ENCODE peak calls at places on chromosomes 13 and 19, in five cellular contexts. M is H9, K is neuronal stem cell, R is H1, I is IMR-90. X is an unnamed sample.

GRCh38 chr13:114047358-114047881 is 73.5 kb upstream of the C13orf46 start:
- DNase-seq in M (no peak), K (no peak), R (no peak), I (peak), X (no peak)

GRCh38 chr19:6739884-6740588 is 556 bp downstream of the TRIP10 start:
- DNase-seq in M (peak), K (no peak), R (no peak), I (no peak), X (peak)

GRCh38 chr13:46598820-46599180 is 45.8 kb downstream of the LRCH1 start:
- DNase-seq in M (no peak), K (no peak), R (no peak), I (no peak), X (no peak)

GRCh38 chr13:41019578-41020347 is 647 bp upstream of the ELF1 start:
- DNase-seq in M (no peak), K (no peak), R (no peak), I (no peak), X (no peak)

GRCh38 chr13:78784017-78784745 is 125.2 kb upstream of the OBI1 start:
- DNase-seq in M (no peak), K (no peak), R (no peak), I (no peak), X (no peak)

GRCh38 chr19:16627194-16627927 is 643 bp downstream of the MED26 start:
- DNase-seq in M (no peak), K (peak), R (no peak), I (no peak), X (no peak)

GRCh38 chr13:103188688-103189326 is 122.6 kb upstream of the SLC10A2 start:
- DNase-seq in M (no peak), K (no peak), R (no peak), I (no peak), X (peak)

GRCh38 chr13:99144306-99144705 is 56.3 kb upstream of the UBAC2 start:
- DNase-seq in M (no peak), K (no peak), R (no peak), I (no peak), X (no peak)

GRCh38 chr13:48749144-48749543 is 95.4 kb downstream of the CYSLTR2 start:
- DNase-seq in M (no peak), K (no peak), R (no peak), I (peak), X (no peak)

GRCh38 chr13:24386816-24387708 is 77.7 kb downstream of the C1QTNF9 start:
- DNase-seq in M (no peak), K (no peak), R (no peak), I (no peak), X (no peak)

GRCh38 chr13:44331446-44331845 is 42.2 kb upstream of the SERP2 start:
- DNase-seq in M (no peak), K (no peak), R (no peak), I (no peak), X (no peak)

GRCh38 chr19:45917421-45918091 is 3.0 kb upstream of the NANOS2 start:
- DNase-seq in M (no peak), K (no peak), R (no peak), I (no peak), X (no peak)

GRCh38 chr19:20423381-20424207 is 142.0 kb downstream of the ZNF737 start:
- DNase-seq in M (peak), K (peak), R (no peak), I (peak), X (peak)

GRCh38 chr13:99687728-99688397 is 186.6 kb downstream of the TM9SF2 start:
- DNase-seq in M (peak), K (peak), R (peak), I (no peak), X (no peak)

GRCh38 chr13:30466841-30467252 is 1.1 kb upstream of the HMGB1 start:
- DNase-seq in M (no peak), K (no peak), R (no peak), I (peak), X (no peak)

GRCh38 chr19:33688657-33688992 is 66.9 kb downstream of the CHST8 start:
- DNase-seq in M (no peak), K (no peak), R (no peak), I (no peak), X (no peak)

GRCh38 chr13:77492982-77493381 is 42.5 kb upstream of the SCEL start:
- DNase-seq in M (no peak), K (no peak), R (no peak), I (no peak), X (peak)

GRCh38 chr13:29922896-29923295 is 72.5 kb upstream of the UBL3 start:
- DNase-seq in M (no peak), K (no peak), R (no peak), I (peak), X (no peak)

GRCh38 chr19:896434-896833 is 3.1 kb downstream of the RNU6-9 start:
- DNase-seq in M (no peak), K (no peak), R (no peak), I (no peak), X (no peak)

GRCh38 chr13:44746690-44747089 is 170.6 kb upstream of the TSC22D1 start:
- DNase-seq in M (no peak), K (no peak), R (no peak), I (peak), X (no peak)

GRCh38 chr19:38032151-38032550 is 125.1 kb downstream of the SIPA1L3 start:
- DNase-seq in M (no peak), K (no peak), R (no peak), I (peak), X (peak)

GRCh38 chr19:2081873-2082810 is 14.0 kb downstream of the MOB3A start:
- DNase-seq in M (no peak), K (no peak), R (no peak), I (no peak), X (no peak)

GRCh38 chr19:19185853-19186728 is 5.9 kb downstream of the BORCS8 start:
- DNase-seq in M (peak), K (peak), R (peak), I (peak), X (peak)

GRCh38 chr13:87122551-87122950 is 548.6 kb upstream of the SLITRK5 start:
- DNase-seq in M (no peak), K (no peak), R (no peak), I (peak), X (no peak)

GRCh38 chr13:43300817-43301216 is 277.4 kb downstream of the DNAJC15 start:
- DNase-seq in M (no peak), K (no peak), R (no peak), I (peak), X (no peak)

GRCh38 chr13:106159295-106160195 is 375.9 kb downstream of the EFNB2 start:
- DNase-seq in M (peak), K (no peak), R (no peak), I (no peak), X (peak)

GRCh38 chr13:59880468-59880867 is 283.3 kb downstream of the DIAPH3 start:
- DNase-seq in M (no peak), K (no peak), R (no peak), I (peak), X (no peak)

GRCh38 chr13:74794582-74794981 is 660.4 kb upstream of the KLF12 start:
- DNase-seq in M (no peak), K (no peak), R (no peak), I (no peak), X (no peak)

GRCh38 chr13:80718970-80719369 is 378.0 kb upstream of the SPRY2 start:
- DNase-seq in M (no peak), K (no peak), R (no peak), I (no peak), X (no peak)

GRCh38 chr13:42086582-42086981 is 38.1 kb downstream of the DGKH start:
- DNase-seq in M (no peak), K (no peak), R (no peak), I (no peak), X (no peak)

GRCh38 chr19:5622465-5623396 is at the start of the genes SAFB and SAFB2:
- DNase-seq in M (peak), K (peak), R (peak), I (peak), X (peak)
- H2BK5ac ChIP-seq in M (peak), K (peak), R (peak), I (peak), X (peak)

DNA sequence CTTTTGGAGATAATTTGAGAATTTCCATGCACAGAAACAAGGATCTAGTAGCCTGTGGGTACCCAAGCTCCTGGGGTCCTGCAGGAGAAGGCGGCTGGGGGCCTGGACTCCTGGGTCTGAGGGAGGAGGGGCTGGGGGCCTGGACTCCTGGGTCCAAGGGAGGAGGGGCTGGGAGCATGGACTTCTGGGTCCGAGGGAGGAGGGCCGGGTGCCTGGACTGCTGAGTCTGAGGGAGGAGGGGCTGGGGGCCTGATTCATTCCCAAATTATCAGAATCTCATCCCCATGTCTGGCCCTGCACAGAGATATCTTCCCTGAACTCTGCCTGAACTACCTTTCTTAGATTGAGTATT is 520 bp upstream of the RDH13 start:
- DNase-seq in M (no peak), K (no peak), R (no peak), I (no peak), X (no peak)
- H2AFZ ChIP-seq in M (no peak), K (peak), R (no peak), I (peak), X (no peak)

DNA sequence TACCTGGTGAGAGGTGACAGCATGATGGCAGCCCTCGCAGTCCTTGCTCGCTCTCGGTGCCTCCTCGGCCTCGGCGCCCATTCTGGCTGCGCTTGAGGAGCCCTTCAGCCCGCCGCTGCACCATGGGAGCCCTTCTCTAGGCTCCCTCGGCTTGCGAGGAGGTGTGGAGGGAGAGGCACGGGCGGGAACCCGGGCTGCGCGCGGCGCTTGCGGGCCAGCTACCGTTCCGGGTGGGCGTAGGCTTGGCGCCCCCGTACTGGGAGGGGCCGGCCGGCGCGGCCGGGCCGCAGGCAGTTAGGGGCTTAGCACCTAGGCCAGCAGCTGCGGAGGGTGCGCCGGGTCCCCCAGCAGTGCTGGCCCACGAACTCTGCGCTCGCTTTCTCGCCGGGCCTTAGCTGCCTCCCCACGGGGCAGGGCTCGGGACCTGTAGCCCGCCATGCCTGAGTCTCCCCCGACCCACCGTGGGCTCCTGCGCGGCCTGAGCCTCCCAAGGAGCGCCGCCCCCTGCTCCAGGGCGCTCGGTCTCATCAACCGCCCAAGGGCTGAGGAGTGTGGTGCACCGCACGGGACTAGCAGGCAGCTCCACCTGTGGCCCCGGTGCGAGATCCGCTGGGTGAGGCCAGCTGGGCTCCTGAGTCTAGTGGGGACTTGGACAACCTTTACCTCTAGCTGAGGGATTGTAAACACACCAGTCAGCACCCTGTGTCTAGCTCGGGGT is 1624.3 kb downstream of the SLITRK1 start:
- DNase-seq in M (no peak), K (no peak), R (no peak), I (no peak), X (no peak)
- H2AK5ac ChIP-seq in M (no peak), K (no peak), R (no peak), I (no peak), X (no peak)

GRCh38 chr19:41310031-41310831 is at the start of gene CCDC97:
- DNase-seq in M (peak), K (peak), R (peak), I (peak), X (peak)
- H2BK5ac ChIP-seq in M (no peak), K (peak), R (peak), I (peak), X (peak)

DNA sequence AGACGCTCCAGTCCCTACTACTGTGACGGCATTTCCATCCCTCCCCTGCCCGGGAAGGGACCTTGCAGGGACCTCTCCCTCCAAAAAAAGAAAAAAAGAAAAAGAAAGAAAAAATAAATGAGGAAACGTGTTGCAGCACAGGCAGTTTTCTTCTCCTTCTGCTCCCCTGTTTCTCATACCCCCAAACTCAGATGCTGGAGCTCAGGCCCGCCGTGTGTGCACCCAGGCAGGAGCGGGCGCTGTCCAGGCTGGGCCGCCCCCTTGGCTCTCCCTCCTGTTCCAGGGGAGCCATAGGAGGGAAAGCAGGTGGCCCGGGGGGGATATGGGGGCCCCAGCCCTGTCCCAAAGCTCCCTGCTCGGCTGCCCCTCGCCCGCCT is 5.8 kb downstream of the YIPF2 start:
- DNase-seq in M (no peak), K (no peak), R (no peak), I (no peak), X (no peak)
- H2AFZ ChIP-seq in M (no peak), K (no peak), R (no peak), I (no peak), X (no peak)

DNA sequence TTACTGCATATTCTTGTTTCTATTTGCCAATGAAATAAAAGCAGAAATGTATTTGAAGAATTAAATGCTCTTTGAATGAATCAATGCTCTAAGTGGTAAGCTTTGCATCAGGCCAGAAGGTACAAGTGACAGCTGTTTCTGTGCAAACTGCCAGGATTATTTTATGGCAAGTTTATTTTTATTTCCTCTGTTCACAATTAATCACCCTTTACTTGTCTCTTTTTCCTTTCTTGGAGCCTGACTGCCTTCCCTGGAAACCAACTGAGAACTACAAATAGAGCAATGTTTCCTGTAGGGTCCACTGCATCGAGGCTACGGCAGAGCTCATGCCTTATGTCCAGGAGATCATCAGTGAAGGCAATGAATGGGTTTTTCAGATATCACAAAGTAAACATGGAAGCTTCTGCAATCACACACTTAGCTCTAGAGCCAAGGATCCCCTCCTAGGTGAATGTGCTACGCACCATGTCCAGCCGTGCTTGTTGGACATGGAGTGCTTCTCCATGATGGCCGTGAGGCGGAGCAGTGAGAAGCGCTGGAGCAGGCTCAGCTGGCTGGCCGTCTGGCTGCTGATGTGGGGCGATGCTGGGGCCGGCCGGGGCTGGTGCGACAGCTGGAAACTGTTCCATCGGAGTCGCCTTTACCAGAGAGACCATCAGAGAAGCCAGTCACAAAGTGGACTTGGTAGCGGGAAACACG is 110.8 kb downstream of the KL start:
- DNase-seq in M (no peak), K (no peak), R (no peak), I (peak), X (no peak)
- H2AK5ac ChIP-seq in M (no peak), K (peak), R (no peak), I (peak), X (no peak)

GRCh38 chr13:19863323-19864017 is at the start of gene ZMYM5:
- DNase-seq in M (peak), K (peak), R (peak), I (peak), X (peak)
- H2BK5ac ChIP-seq in M (no peak), K (peak), R (peak), I (peak), X (peak)

GRCh38 chr19:58336820-58337219 is 10.0 kb downstream of the ZSCAN22 start:
- DNase-seq in M (no peak), K (no peak), R (no peak), I (no peak), X (no peak)
- H2AFZ ChIP-seq in M (no peak), K (no peak), R (no peak), I (no peak), X (no peak)

GRCh38 chr13:61255035-61255796 is 160.4 kb downstream of the PCDH20 start:
- DNase-seq in M (no peak), K (no peak), R (no peak), I (no peak), X (no peak)
- H2AK5ac ChIP-seq in M (no peak), K (no peak), R (no peak), I (no peak), X (no peak)